ENCODE peak calls at places on chromosomes 16 and 17, in four cellular contexts. P, U, Z and I are unnamed samples.
A peak's percentile ranks its signal among the peaks of the same experiment; 100 is the strongest.

GRCh38 chr16:69532761-69533459 is 32.9 kb upstream of the NFAT5 start:
- DNase-seq in P (no peak), U (no peak), Z (no peak), I (no peak)

GRCh38 chr17:81200201-81200600 is 22.6 kb downstream of the CEP131 start:
- DNase-seq in P (no peak), Z (no peak), U (no peak), I (no peak)

GRCh38 chr17:79786930-79787643 is 9.1 kb downstream of the CBX2 start:
- DNase-seq in U (no peak), P (no peak), Z (no peak), I (no peak)

GRCh38 chr17:45121055-45121454 is 11.3 kb downstream of the PLCD3 start:
- DNase-seq in U (no peak), Z (no peak), P (no peak), I (no peak)

GRCh38 chr16:85275533-85276249 is 163.4 kb upstream of the CIBAR2 start:
- DNase-seq in U (peak; percentile 33), Z (peak; percentile 51), P (peak; percentile 88), I (peak; percentile 59)

GRCh38 chr16:23434380-23434779 is 18.6 kb downstream of the COG7 start:
- DNase-seq in U (peak; percentile 51), P (peak; percentile 65), Z (peak; percentile 72), I (peak; percentile 71)

GRCh38 chr16:70653809-70654771 is 7.7 kb downstream of the IL34 start:
- DNase-seq in U (peak; percentile 70), Z (peak; percentile 95), P (peak; percentile 84), I (peak; percentile 83)

GRCh38 chr16:84423416-84423837 is 55.1 kb downstream of the ATP2C2 start:
- DNase-seq in U (peak; percentile 42), P (no peak), Z (peak; percentile 14), I (peak; percentile 15)

GRCh38 chr16:29665294-29666077 is 2.4 kb downstream of the SPN start:
- DNase-seq in U (no peak), P (no peak), Z (no peak), I (no peak)
- H3K27ac ChIP-seq in U (no peak overlapping the region), P (no peak overlapping the region), Z (no peak overlapping the region), I (no peak overlapping the region)

DNA sequence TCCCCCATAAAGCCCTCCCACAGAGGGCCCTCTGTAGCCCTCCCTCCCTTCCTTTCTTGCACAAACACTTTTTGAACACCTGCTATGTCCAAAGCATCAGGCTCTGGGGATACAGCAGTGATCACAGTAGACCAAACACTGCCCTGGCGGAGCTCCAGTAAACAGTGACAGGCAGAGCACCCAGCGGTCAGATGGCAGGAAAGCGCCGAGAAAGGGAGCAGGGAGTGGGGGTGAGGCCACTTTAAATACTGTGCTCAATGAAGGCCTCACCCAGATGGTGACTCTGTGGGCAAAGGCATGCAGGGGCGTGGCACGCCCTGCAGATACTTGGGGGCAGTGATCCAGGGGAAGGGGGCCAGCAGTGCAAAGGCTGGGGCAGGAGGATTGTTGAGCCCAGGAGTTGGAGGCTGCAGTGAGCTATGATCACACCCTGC is 7.6 kb downstream of the PRR29 start:
- DNase-seq in Z (peak; percentile 64), P (no peak), U (no peak), I (peak; percentile 92)
- TF ChIP-seq EZH2 in Z (no peak), P (no peak), U (no peak), I (no peak)

GRCh38 chr16:5008311-5008731 is 25.4 kb downstream of the NAGPA start:
- DNase-seq in P (no peak), Z (no peak), U (no peak), I (no peak)
- H3K9ac ChIP-seq in P (no peak overlapping the region), Z (no peak overlapping the region), U (no peak overlapping the region), I (no peak overlapping the region)

DNA sequence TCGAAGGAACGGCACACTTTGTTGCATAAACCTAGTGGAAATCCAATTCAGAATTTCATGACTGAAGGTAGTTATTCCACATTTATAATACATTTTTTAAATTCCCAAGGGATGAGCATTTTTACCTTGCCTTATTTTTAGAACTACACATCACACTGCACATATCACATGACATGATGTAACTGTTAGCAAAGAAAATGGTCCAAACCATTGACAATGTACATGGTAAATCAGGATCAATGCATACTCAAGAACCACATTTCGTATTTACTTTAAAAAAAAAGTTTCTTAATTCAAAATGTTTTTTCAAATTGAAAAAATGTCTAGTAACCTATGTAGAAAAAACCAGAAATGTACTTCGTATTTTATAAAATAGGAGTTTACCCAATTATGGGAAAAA is 2.5 kb downstream of the KANSL1 start:
- DNase-seq in Z (no peak), P (no peak), U (peak; percentile 47), I (peak; percentile 34)
- H3K27ac ChIP-seq in Z (peak overlapping the region; percentile 70), P (no peak overlapping the region), U (no peak overlapping the region), I (no peak overlapping the region)

GRCh38 chr17:48731355-48731754 is 2.8 kb upstream of the HOXB13 start:
- DNase-seq in Z (no peak), U (no peak), P (no peak), I (peak; percentile 43)

GRCh38 chr17:48727415-48728175 is 955 bp downstream of the HOXB13 start:
- DNase-seq in P (no peak), Z (no peak), U (no peak), I (peak; percentile 16)

GRCh38 chr17:48729335-48730239 is 1.0 kb upstream of the HOXB13 start:
- DNase-seq in Z (no peak), U (no peak), P (no peak), I (peak; percentile 61)

GRCh38 chr17:48728232-48729231 is at the start of gene HOXB13:
- DNase-seq in P (peak; percentile 74), U (no peak), Z (peak; percentile 36), I (peak; percentile 94)

GRCh38 chr17:48730240-48730550 is 1.6 kb upstream of the HOXB13 start:
- DNase-seq in P (no peak), U (no peak), Z (no peak), I (no peak)
- TF ChIP-seq EZH2 in P (no peak), U (no peak), Z (no peak), I (no peak)

DNA sequence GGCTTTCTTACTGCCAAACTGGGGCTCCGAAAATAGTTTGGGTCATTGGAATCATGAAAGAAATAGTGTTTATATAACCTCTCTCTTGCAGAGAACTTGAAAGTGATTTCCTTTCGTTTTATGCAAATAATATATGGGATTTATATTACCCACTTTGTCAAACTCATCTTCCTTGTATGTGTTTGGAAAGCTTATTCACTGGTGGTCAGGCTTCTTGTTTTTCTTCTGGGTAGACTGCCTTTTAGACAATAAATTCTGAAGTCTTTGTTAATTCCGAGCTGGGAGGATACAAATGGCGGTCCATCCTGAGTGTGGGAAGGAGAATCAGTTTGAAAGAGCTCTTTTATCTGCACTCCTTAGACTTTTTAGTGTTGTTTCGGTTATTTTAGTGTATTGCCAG is 230.1 kb downstream of the MSI2 start:
- DNase-seq in P (no peak), U (peak; percentile 57), Z (peak; percentile 10), I (no peak)
- H3K9ac ChIP-seq in P (no peak overlapping the region), U (no peak overlapping the region), Z (no peak overlapping the region), I (no peak overlapping the region)

GRCh38 chr17:3744032-3744431 is 20.3 kb downstream of the HASPIN start:
- DNase-seq in U (peak; percentile 40), Z (no peak), P (no peak), I (peak; percentile 74)

GRCh38 chr17:3740611-3741073 is 16.9 kb downstream of the HASPIN start:
- DNase-seq in P (no peak), U (no peak), Z (no peak), I (no peak)

GRCh38 chr17:3735515-3735914 is 11.8 kb downstream of the HASPIN start:
- DNase-seq in U (no peak), P (no peak), Z (no peak), I (no peak)

GRCh38 chr17:3739422-3740124 is 15.9 kb downstream of the HASPIN start:
- DNase-seq in Z (no peak), P (peak; percentile 37), U (no peak), I (no peak)

DNA sequence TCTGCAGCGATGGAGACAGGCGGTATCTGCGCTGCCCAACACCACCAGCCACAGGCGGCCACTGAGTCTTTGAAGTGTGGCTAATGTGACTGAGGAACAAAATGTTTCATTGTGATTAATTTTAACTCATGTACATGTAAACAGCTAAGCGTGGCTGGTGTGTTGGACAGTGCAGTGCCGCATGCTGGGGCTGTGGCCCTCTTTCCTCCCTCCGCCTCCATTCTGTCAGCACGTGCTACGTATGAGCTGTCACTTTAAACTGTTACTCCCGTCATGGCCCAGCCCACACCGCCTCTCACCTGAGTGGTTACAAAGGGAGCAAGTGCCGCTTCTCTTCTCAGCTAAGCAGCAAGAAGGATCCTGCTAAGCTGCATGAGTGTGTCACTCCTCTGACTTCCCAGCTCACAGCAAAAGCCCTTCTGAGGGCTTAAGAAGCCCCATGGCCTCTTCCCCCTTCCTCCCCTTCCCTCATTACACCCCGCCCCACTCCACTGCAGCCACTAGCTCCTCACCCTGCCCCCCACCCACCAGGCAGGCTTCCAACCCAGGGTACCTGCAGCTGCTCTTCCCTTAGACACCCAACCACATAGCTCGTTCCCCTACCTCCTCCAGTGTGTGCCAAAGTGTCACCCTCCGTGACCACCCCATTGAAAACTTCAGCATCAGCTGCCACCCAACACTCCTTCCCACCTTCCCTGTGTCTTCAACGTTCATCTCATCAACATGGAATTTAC is 15.0 kb downstream of the HASPIN start:
- DNase-seq in U (peak; percentile 37), P (peak; percentile 50), Z (no peak), I (peak; percentile 43)
- H3K27ac ChIP-seq in U (no peak overlapping the region), P (no peak overlapping the region), Z (no peak overlapping the region), I (no peak overlapping the region)

GRCh38 chr16:79597277-79597676 is 3.3 kb downstream of the MAF start:
- DNase-seq in Z (no peak), U (no peak), P (no peak), I (no peak)
- TF ChIP-seq EZH2 in Z (no peak), U (no peak), P (no peak), I (no peak)